ENCODE peak calls at places on chromosomes 2 and 18, in ten cellular contexts. H is MM.1S; U is CD4-positive, alpha-beta T cell; B is H9; G is GM06990; X is CD8-positive, alpha-beta T cell; M is kidney epithelial cell; Q is uterus; S is AG09309; I is A673. J is an unnamed sample.

GRCh38 chr2:28310107-28310506 is 82.6 kb upstream of the FOSL2 start:
- DNase-seq in B (no peak), I (no peak), S (no peak), Q (no peak), G (no peak), X (no peak), H (no peak), U (no peak), M (no peak), J (no peak)

GRCh38 chr2:3146772-3147640 is 230.6 kb downstream of the EIPR1 start:
- DNase-seq in I (no peak), M (no peak), X (no peak), Q (no peak), B (no peak), S (no peak), U (no peak), G (no peak), H (no peak), J (no peak)

GRCh38 chr2:157899125-157899839 is 23.2 kb upstream of the ACVR1 start:
- DNase-seq in Q (no peak), U (no peak), I (no peak), G (no peak), M (no peak), H (peak; percentile 88), B (no peak), X (no peak), S (no peak), J (no peak)

GRCh38 chr2:181779288-181779871 is 99.1 kb upstream of the NEUROD1 start:
- DNase-seq in H (no peak), B (no peak), U (no peak), M (no peak), I (peak; percentile 99), Q (no peak), X (no peak), S (no peak), G (no peak), J (no peak)

GRCh38 chr2:3268705-3269029 is 109.0 kb downstream of the EIPR1 start:
- DNase-seq in M (no peak), H (no peak), Q (no peak), G (no peak), U (no peak), B (no peak), S (no peak), X (no peak), I (no peak), J (no peak)

GRCh38 chr2:9975805-9976447 is 24.4 kb downstream of the GRHL1 start:
- DNase-seq in I (peak; percentile 73), S (peak; percentile 89), Q (no peak), H (no peak), B (no peak), M (peak; percentile 96), X (no peak), G (no peak), U (no peak), J (no peak)

GRCh38 chr2:210086292-210086691 is 83.9 kb downstream of the RPE start:
- DNase-seq in B (no peak), X (no peak), H (no peak), S (no peak), I (no peak), G (no peak), Q (no peak), M (no peak), U (no peak), J (no peak)

GRCh38 chr2:5915926-5916325 is 223.7 kb downstream of the SOX11 start:
- DNase-seq in S (no peak), G (no peak), Q (no peak), B (peak; percentile 69), X (no peak), I (peak; percentile 79), U (no peak), H (peak; percentile 40), M (no peak), J (no peak)

GRCh38 chr2:101351207-101351606 is 36.1 kb downstream of the CREG2 start:
- DNase-seq in U (no peak), I (no peak), G (no peak), M (no peak), S (no peak), Q (no peak), X (no peak), H (no peak), B (no peak), J (no peak)

GRCh38 chr18:35786359-35787042 is 186.0 kb upstream of the RMP24 start:
- DNase-seq in S (no peak), U (no peak), B (no peak), X (no peak), G (no peak), Q (no peak), I (no peak), M (no peak), H (no peak), J (no peak)

GRCh38 chr2:46803911-46804670 is 111.5 kb downstream of the MCFD2 start:
- DNase-seq in Q (no peak), S (peak; percentile 95), B (no peak), X (peak; percentile 42), H (no peak), I (no peak), U (no peak), G (no peak), M (peak; percentile 45), J (no peak)

GRCh38 chr18:80148316-80149199 is 39.5 kb downstream of the ADNP2 start:
- DNase-seq in U (no peak), X (no peak), Q (no peak), B (no peak), S (no peak), G (no peak), M (no peak), I (no peak), H (no peak), J (no peak)

GRCh38 chr2:8481463-8482009 is 200.3 kb upstream of the ID2 start:
- DNase-seq in I (no peak), B (no peak), G (peak; percentile 81), U (no peak), Q (no peak), X (no peak), M (peak; percentile 73), H (peak; percentile 82), S (no peak), J (no peak)

GRCh38 chr18:13614701-13615288 is 111.6 kb downstream of the FAM210A start:
- DNase-seq in I (peak; percentile 74), X (peak; percentile 70), M (no peak), S (no peak), G (peak; percentile 68), U (peak; percentile 37), B (no peak), H (no peak), Q (no peak), J (no peak)

GRCh38 chr2:197174539-197175094 is 136.0 kb downstream of the ANKRD44 start:
- DNase-seq in M (peak; percentile 51), H (no peak), B (no peak), S (no peak), U (no peak), Q (no peak), G (no peak), X (no peak), I (no peak), J (no peak)

GRCh38 chr2:52995439-52995838 is 772.2 kb upstream of the CHAC2 start:
- DNase-seq in S (no peak), H (no peak), Q (no peak), I (peak; percentile 2), B (no peak), X (no peak), U (no peak), G (no peak), M (no peak), J (no peak)
- TF ChIP-seq CTCF in S (no peak), H (no peak), Q (no peak), I (no peak), B (no peak), X (no peak), U (no peak), G (no peak), M (no peak), J (no peak)

DNA sequence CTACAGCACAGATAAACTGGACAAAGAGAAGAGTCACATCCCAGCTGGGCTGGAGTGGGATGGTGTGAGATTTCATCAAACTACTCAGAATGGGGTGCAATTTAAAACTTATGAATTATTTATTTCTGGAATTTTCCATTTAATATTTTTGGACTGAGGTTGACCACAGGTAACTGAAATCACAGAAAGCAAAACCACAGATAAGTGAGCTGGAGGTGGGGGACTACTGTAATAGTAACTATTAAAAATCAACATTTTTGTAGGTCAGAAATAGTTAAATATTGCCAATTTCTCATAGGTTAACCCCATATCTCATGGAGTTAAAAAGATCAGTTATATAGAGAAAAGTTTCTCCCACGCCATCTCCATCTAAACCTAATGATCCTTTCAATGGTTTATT is 88.1 kb downstream of the SPOPL start:
- DNase-seq in I (no peak), H (no peak), U (no peak), G (no peak), X (no peak), B (no peak), Q (no peak), S (no peak), M (no peak), J (no peak)
- TF ChIP-seq CTCF in I (no peak), H (no peak), U (no peak), G (no peak), X (no peak), B (no peak), Q (no peak), S (no peak), M (no peak), J (no peak)

DNA sequence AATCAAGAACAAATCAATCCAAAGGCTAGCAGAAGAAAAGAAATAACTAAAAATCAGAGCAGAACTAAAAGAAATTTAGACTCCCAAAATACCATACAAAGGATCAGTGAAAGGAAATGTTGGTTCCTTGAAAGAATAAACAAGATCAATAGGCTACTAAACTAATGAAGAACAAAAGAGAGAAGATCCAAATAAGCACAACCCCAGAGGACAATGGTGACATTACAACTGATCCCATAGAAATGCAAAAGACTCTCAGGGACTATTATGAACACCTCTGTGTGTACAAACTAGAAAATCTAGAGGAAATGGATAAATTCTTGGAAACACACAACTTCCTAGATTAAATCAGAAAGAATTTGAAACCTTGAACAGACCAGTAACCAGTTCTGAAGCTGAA is 1186.9 kb downstream of the LRP1B start:
- DNase-seq in I (no peak), H (no peak), G (no peak), S (no peak), X (no peak), M (no peak), Q (no peak), U (no peak), B (no peak), J (no peak)
- TF ChIP-seq CTCF in I (peak; percentile 27), H (no peak), G (no peak), S (no peak), X (no peak), M (peak; percentile 9), Q (no peak), U (no peak), B (no peak), J (no peak)

DNA sequence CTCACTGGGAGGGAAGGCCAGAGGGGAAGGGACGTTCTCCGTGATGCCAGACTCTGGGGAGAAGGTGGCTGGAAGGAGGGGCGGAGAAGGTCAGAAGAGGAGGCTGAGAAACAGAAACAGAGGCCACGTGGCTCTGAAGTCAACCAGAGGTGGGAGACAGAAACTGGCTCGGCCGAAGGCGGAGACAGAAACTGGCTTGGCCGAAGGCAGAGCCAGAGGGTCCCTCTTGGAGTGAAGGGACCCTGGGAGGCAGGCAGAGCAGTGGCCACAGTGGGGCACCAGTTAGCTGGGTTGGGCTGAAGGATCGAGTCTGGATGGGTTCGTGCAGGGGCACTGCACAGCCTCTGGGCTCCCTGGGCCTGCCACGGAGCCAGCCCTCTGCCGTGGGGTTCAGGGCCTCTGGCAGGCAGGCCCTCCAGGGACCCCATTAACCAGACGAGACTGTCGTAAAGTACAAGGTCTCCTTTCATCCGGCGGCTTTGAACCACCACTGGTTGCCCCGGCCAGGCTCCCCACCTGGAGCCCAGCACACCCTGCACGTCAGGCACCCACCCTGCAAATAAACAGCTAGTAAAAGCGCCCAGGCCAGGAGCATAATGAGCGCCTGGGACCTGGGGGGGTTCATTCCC is 218.8 kb downstream of the DYSF start:
- DNase-seq in M (no peak), S (no peak), I (no peak), U (no peak), B (peak; percentile 69), Q (no peak), H (no peak), X (peak; percentile 31), G (no peak), J (no peak)
- TF ChIP-seq CTCF in M (no peak), S (peak; percentile 20), I (peak; percentile 21), U (no peak), B (peak; percentile 60), Q (no peak), H (no peak), X (no peak), G (no peak), J (no peak)